ENCODE peak calls at places on chromosomes 11 and 22, in six cellular contexts. T, S, Y, J, V and G are unnamed samples.

GRCh38 chr11:75319035-75319877 is 32.2 kb downstream of the ARRB1 start:
- ATAC-seq in T (peak; percentile 37), S (no peak), Y (no peak), J (no peak), V (peak; percentile 61), G (peak; percentile 51)

GRCh38 chr11:100072131-100072530 is 615.0 kb upstream of the ARHGAP42 start:
- ATAC-seq in T (no peak), S (no peak), Y (no peak), J (no peak), V (no peak), G (no peak)

GRCh38 chr22:37186997-37187522 is 987 bp downstream of the C1QTNF6 start:
- ATAC-seq in T (no peak), S (no peak), Y (no peak), J (peak; percentile 49), V (no peak), G (no peak)

GRCh38 chr22:40241200-40241763 is 63.6 kb downstream of the TNRC6B start:
- ATAC-seq in T (no peak), S (peak; percentile 30), Y (no peak), J (no peak), V (no peak), G (no peak)

GRCh38 chr11:32341676-32342613 is 93.4 kb downstream of the WT1 start:
- ATAC-seq in T (peak; percentile 38), S (no peak), Y (no peak), J (no peak), V (no peak), G (no peak)

GRCh38 chr11:57776101-57776511 is 14.5 kb downstream of the CTNND1 start:
- ATAC-seq in T (no peak), S (no peak), Y (no peak), J (no peak), V (no peak), G (no peak)

GRCh38 chr11:116707746-116708145 is 65.0 kb downstream of the BUD13 start:
- ATAC-seq in T (no peak), S (no peak), Y (no peak), J (peak; percentile 24), V (peak; percentile 43), G (no peak)

GRCh38 chr11:86803136-86803535 is 2.8 kb downstream of the PRSS23 start:
- ATAC-seq in T (no peak), S (no peak), Y (no peak), J (no peak), V (no peak), G (no peak)

GRCh38 chr11:119622454-119623143 is 106.4 kb downstream of the NECTIN1 start:
- ATAC-seq in T (no peak), S (no peak), Y (no peak), J (no peak), V (no peak), G (no peak)

GRCh38 chr22:27438271-27438980 is 363.1 kb downstream of the MN1 start:
- ATAC-seq in T (no peak), S (no peak), Y (no peak), J (no peak), V (no peak), G (peak; percentile 42)

GRCh38 chr22:50329236-50329635 is 2.4 kb upstream of the DENND6B start:
- ATAC-seq in T (no peak), S (no peak), Y (no peak), J (no peak), V (no peak), G (no peak)

GRCh38 chr11:46099973-46100335 is 21.3 kb downstream of the PHF21A start:
- ATAC-seq in T (no peak), S (peak; percentile 78), Y (no peak), J (no peak), V (no peak), G (no peak)

GRCh38 chr22:20141186-20142077 is 9.4 kb downstream of the CCDC188 start:
- ATAC-seq in T (no peak), S (no peak), Y (no peak), J (no peak), V (no peak), G (no peak)

GRCh38 chr22:47091921-47092700 is 329.7 kb downstream of the TBC1D22A start:
- ATAC-seq in T (no peak), S (no peak), Y (no peak), J (no peak), V (no peak), G (no peak)

GRCh38 chr11:76888989-76889388 is 28.3 kb downstream of the ACER3 start:
- ATAC-seq in T (no peak), S (peak; percentile 40), Y (no peak), J (no peak), V (no peak), G (no peak)

GRCh38 chr11:34565417-34566208 is 52.0 kb upstream of the ELF5 start:
- ATAC-seq in T (no peak), S (peak; percentile 61), Y (peak; percentile 80), J (peak; percentile 70), V (no peak), G (no peak)

GRCh38 chr22:40348025-40348658 is 1.8 kb downstream of the ADSL start:
- ATAC-seq in T (no peak), S (peak; percentile 59), Y (no peak), J (peak; percentile 28), V (no peak), G (no peak)

GRCh38 chr11:57568330-57568766 is 876 bp upstream of the UBE2L6 start:
- ATAC-seq in T (no peak), S (peak; percentile 20), Y (peak; percentile 39), J (peak; percentile 29), V (peak; percentile 40), G (no peak)

GRCh38 chr11:124475265-124475664 is 29.8 kb upstream of the OR8B8 start:
- ATAC-seq in T (no peak), S (no peak), Y (no peak), J (no peak), V (no peak), G (no peak)

GRCh38 chr11:120539681-120540369 is 28.3 kb downstream of the GRIK4 start:
- ATAC-seq in T (no peak), S (no peak), Y (no peak), J (peak; percentile 68), V (no peak), G (no peak)

GRCh38 chr11:32176223-32176811 is 85.4 kb downstream of the RCN1 start:
- ATAC-seq in T (peak; percentile 89), S (peak; percentile 88), Y (peak; percentile 81), J (peak; percentile 83), V (peak; percentile 73), G (peak; percentile 50)

GRCh38 chr22:50526849-50527801 is 1.7 kb upstream of the SCO2 start:
- ATAC-seq in T (peak; percentile 8), S (peak; percentile 43), Y (peak; percentile 29), J (peak; percentile 28), V (peak; percentile 58), G (no peak)

GRCh38 chr11:66055021-66055420 is 2.9 kb downstream of the SF3B2 start:
- ATAC-seq in T (no peak), S (no peak), Y (no peak), J (no peak), V (no peak), G (no peak)

GRCh38 chr11:66051766-66052663 is at the start of gene SF3B2:
- ATAC-seq in T (peak; percentile 99), S (peak; percentile 98), Y (peak; percentile 96), J (peak; percentile 99), V (peak; percentile 99), G (peak; percentile 99)

GRCh38 chr11:66051371-66051765 is 796 bp upstream of the SF3B2 start:
- ATAC-seq in T (no peak), S (no peak), Y (no peak), J (no peak), V (no peak), G (no peak)

GRCh38 chr11:66050581-66051231 is 1.5 kb upstream of the SF3B2 start:
- ATAC-seq in T (no peak), S (no peak), Y (no peak), J (no peak), V (no peak), G (no peak)

DNA sequence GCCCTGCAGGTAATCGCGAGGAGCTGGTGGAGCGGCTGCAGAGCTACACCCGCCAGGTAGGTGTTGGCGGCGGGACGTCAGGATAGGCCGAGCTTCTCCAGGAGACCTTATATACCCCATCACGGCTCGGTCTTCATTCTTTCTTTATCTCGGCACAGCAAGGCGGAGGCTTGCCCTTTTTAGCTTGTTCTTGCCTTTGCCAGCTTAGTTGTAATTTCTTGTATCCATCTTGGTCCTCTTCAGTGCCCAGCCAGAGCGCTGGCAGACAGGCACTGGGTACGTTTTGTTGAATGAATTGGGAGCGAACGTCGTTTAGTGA is 459 bp downstream of the SF3B2 start:
- ATAC-seq in T (no peak), S (no peak), Y (no peak), J (no peak), V (no peak), G (no peak)
- TF ChIP-seq POLR2AphosphoS5 in T (no peak), S (no peak), Y (no peak), J (no peak), V (no peak), G (no peak)

GRCh38 chr11:102406099-102406498 is 46.5 kb downstream of the TMEM123 start:
- ATAC-seq in T (no peak), S (no peak), Y (peak; percentile 33), J (no peak), V (peak; percentile 10), G (no peak)
- TF ChIP-seq POLR2AphosphoS5 in T (no peak), S (peak; percentile 40), Y (no peak), J (no peak), V (no peak), G (no peak)

GRCh38 chr22:42865536-42865935 is 8.5 kb upstream of the ARFGAP3 start:
- ATAC-seq in T (no peak), S (no peak), Y (no peak), J (no peak), V (no peak), G (no peak)

GRCh38 chr22:42868751-42869251 is 11.7 kb upstream of the ARFGAP3 start:
- ATAC-seq in T (peak; percentile 18), S (no peak), Y (no peak), J (no peak), V (no peak), G (peak; percentile 74)

GRCh38 chr22:42869463-42869862 is 12.4 kb upstream of the ARFGAP3 start:
- ATAC-seq in T (no peak), S (no peak), Y (no peak), J (no peak), V (no peak), G (no peak)

GRCh38 chr22:42863349-42863911 is 6.4 kb upstream of the ARFGAP3 start:
- ATAC-seq in T (no peak), S (peak; percentile 16), Y (no peak), J (no peak), V (no peak), G (no peak)

GRCh38 chr22:42866100-42866499 is 9.0 kb upstream of the ARFGAP3 start:
- ATAC-seq in T (no peak), S (no peak), Y (no peak), J (no peak), V (no peak), G (no peak)
- TF ChIP-seq POLR2AphosphoS5 in T (no peak), S (no peak), Y (no peak), J (no peak), V (no peak), G (no peak)

DNA sequence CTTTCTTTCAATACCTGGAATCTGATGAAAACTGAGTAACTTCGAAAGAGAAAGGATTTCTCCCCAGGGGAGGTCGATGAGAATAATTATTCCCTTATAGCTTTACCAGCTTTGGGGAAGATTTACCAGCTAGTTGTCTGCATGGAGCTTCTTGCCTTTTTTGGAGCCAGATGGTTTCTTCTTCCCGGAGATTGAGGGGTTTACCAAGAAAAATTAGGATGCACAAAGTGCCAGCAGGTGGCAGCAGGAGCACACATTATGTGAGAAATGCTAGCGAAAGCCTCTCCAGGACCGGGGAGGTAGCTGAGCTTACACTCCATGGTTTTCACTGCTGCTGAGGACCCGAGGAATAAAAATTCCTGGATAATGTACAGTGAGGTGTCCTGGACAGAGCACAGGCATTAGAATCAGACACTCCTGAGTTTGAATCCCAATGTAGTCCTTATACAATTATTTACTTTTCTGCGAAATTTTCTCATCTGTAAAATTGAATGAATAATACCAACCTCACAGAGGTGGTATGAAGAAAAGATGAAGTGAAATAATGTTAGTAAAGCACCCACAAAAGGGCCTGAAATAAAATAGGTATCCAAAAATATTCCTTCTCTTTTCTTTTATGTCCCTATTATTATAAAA is 46.0 kb upstream of the PARVA start:
- ATAC-seq in T (peak; percentile 87), S (peak; percentile 76), Y (peak; percentile 87), J (peak; percentile 91), V (peak; percentile 94), G (peak; percentile 79)
- TF ChIP-seq POLR2AphosphoS5 in T (no peak), S (no peak), Y (no peak), J (no peak), V (no peak), G (peak; percentile 60)